ENCODE peak calls at places on chromosomes 12 and 14, in five cellular contexts. P is right lobe of liver, X is HepG2, R is K562, U is IMR-90. V is an unnamed sample.

GRCh38 chr12:45273717-45274271 is 57.9 kb downstream of the ANO6 start:
- DNase-seq in U (peak), X (peak), R (peak), P (no peak), V (no peak)

GRCh38 chr14:93014038-93015023 is 91.4 kb downstream of the CHGA start:
- DNase-seq in U (no peak), X (no peak), P (no peak), R (no peak), V (no peak)

GRCh38 chr12:4974217-4974616 is 64.5 kb downstream of the KCNA1 start:
- DNase-seq in X (no peak), P (no peak), R (no peak), U (no peak), V (no peak)

GRCh38 chr12:26402648-26403047 is 207.3 kb downstream of the SSPN start:
- DNase-seq in U (no peak), P (no peak), R (no peak), X (peak), V (peak)

GRCh38 chr14:102390064-102390463 is 27.3 kb downstream of the TECPR2 start:
- DNase-seq in R (no peak), U (peak), P (no peak), X (peak), V (no peak)

GRCh38 chr12:53949631-53950440 is 4.9 kb upstream of the HOXC12 start:
- DNase-seq in X (peak), P (no peak), R (peak), U (no peak), V (no peak)

GRCh38 chr14:55705651-55706340 is 125.8 kb downstream of the KTN1 start:
- DNase-seq in X (peak), P (no peak), U (no peak), R (no peak), V (peak)

GRCh38 chr12:108750471-108751402 is 19.4 kb upstream of the CORO1C start:
- DNase-seq in U (no peak), P (no peak), X (no peak), R (no peak), V (no peak)

GRCh38 chr12:104285740-104286537 is 17.6 kb upstream of the EID3 start:
- DNase-seq in U (peak), P (no peak), X (no peak), R (no peak), V (no peak)

GRCh38 chr12:66603981-66604380 is 74.9 kb downstream of the GRIP1 start:
- DNase-seq in P (no peak), U (no peak), R (no peak), X (no peak), V (no peak)

GRCh38 chr12:121812921-121813896 is 9.4 kb downstream of the SETD1B start:
- DNase-seq in U (no peak), R (peak), X (no peak), P (peak), V (peak)

GRCh38 chr12:107775093-107775721 is 703 bp downstream of the ASCL4 start:
- DNase-seq in R (no peak), U (no peak), P (no peak), X (no peak), V (no peak)

GRCh38 chr12:71155228-71155627 is 2.6 kb downstream of the TSPAN8 start:
- DNase-seq in R (no peak), P (no peak), X (peak), U (no peak), V (no peak)

GRCh38 chr14:38731962-38732361 is 371.1 kb downstream of the SEC23A start:
- DNase-seq in R (no peak), X (no peak), U (no peak), P (no peak), V (no peak)

GRCh38 chr14:45249847-45250575 is 3.0 kb downstream of the MIS18BP1 start:
- DNase-seq in P (no peak), R (no peak), U (peak), X (peak), V (peak)

GRCh38 chr12:103742349-103742784 is 98.7 kb downstream of the NT5DC3 start:
- DNase-seq in R (no peak), P (no peak), X (no peak), U (no peak), V (peak)

GRCh38 chr14:69460093-69460701 is 24.3 kb upstream of the PLEKHD1 start:
- DNase-seq in P (peak), U (peak), X (peak), R (peak), V (peak)

GRCh38 chr12:81598205-81598604 is 160.9 kb downstream of the PPFIA2 start:
- DNase-seq in R (no peak), U (no peak), X (no peak), P (no peak), V (no peak)

GRCh38 chr14:85948163-85948562 is 418.2 kb downstream of the FLRT2 start:
- DNase-seq in P (no peak), U (no peak), R (no peak), X (no peak), V (no peak)

GRCh38 chr12:127810026-127810425 is 456.9 kb upstream of the TMEM132C start:
- DNase-seq in U (no peak), R (no peak), X (no peak), P (no peak), V (no peak)

GRCh38 chr12:52180971-52181628 is 10.7 kb downstream of the KRT80 start:
- DNase-seq in U (peak), R (no peak), P (no peak), X (no peak), V (no peak)

GRCh38 chr14:61749867-61750266 is 12.4 kb upstream of the SNAPC1 start:
- DNase-seq in P (no peak), R (peak), U (no peak), X (peak), V (no peak)

GRCh38 chr12:68804654-68805591 is 3.1 kb upstream of the MDM2 start:
- DNase-seq in R (peak), X (peak), P (peak), U (no peak), V (peak)

GRCh38 chr14:33184587-33184986 is 245.9 kb downstream of the NPAS3 start:
- DNase-seq in P (no peak), U (no peak), X (no peak), R (no peak), V (no peak)

GRCh38 chr14:103023881-103024473 is 33.4 kb downstream of the CDC42BPB start:
- DNase-seq in P (no peak), U (peak), R (no peak), X (no peak), V (no peak)

GRCh38 chr14:72616811-72617210 is 277.1 kb downstream of the DPF3 start:
- DNase-seq in X (no peak), P (no peak), R (no peak), U (no peak), V (no peak)

GRCh38 chr14:102493585-102493984 is 16.0 kb downstream of the ANKRD9 start:
- DNase-seq in P (no peak), R (no peak), X (no peak), U (no peak), V (no peak)

GRCh38 chr12:57617942-57618341 is 6.7 kb downstream of the ARHGEF25 start:
- DNase-seq in R (no peak), X (no peak), U (no peak), P (no peak), V (no peak)

GRCh38 chr12:116333402-116333801 is 55.9 kb upstream of the MED13L start:
- DNase-seq in U (no peak), R (no peak), P (no peak), X (no peak), V (no peak)

GRCh38 chr14:26276757-26277156 is 321.1 kb downstream of the NOVA1 start:
- DNase-seq in U (no peak), R (no peak), X (no peak), P (no peak), V (no peak)

GRCh38 chr12:45231515-45232145 is 15.7 kb downstream of the ANO6 start:
- DNase-seq in U (peak), X (peak), R (no peak), P (no peak), V (no peak)

GRCh38 chr12:131221061-131221945 is 267.6 kb downstream of the ADGRD1 start:
- DNase-seq in U (no peak), X (no peak), P (no peak), R (no peak), V (no peak)

GRCh38 chr12:104416637-104417036 is 40.1 kb upstream of the CHST11 start:
- DNase-seq in R (no peak), X (no peak), U (no peak), P (no peak), V (no peak)

GRCh38 chr14:99148861-99149610 is 123.0 kb downstream of the BCL11B start:
- DNase-seq in R (no peak), P (no peak), X (no peak), U (no peak), V (no peak)

GRCh38 chr14:36976571-36977023 is 195.8 kb downstream of the SLC25A21 start:
- DNase-seq in P (no peak), X (peak), U (peak), R (peak), V (no peak)

GRCh38 chr14:63046339-63047268 is 1.3 kb upstream of the KCNH5 start:
- DNase-seq in U (no peak), R (no peak), P (no peak), X (peak), V (no peak)

DNA sequence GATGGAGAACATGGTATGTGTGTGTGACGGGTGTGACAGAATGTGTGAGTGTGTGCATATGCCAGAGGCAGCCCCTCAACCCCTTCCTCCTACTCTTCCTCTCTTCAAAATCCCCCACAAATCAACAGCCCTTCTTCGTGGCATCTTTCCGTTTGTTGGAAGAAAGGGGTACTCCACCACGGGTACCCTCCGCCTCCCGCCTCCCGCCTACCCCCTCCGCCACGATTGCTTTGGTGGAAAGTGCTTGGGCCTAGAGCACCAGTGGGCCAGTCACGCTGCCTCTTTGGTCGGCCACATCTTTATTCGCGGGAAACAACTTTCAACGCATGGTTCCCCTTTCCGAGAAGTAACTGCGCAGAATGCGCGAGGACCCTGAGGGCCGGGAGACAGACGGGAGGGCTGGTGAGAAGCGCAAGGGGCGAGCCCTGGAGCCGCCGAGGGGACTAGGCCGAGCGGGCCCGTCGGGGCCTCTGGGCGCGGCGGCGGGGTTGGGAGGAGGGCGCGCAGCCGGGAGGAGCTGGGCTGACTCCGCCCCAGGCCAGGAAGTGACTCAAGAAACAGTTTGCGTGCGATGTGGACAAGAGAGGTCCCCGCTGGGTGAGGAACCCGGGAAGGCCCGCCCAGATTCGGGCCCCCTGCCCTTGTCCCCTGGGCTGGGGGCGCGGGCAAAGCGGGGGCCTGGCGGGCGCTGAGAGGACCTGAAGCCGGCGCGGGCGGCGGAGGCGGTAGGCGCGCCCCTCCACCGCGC is at the start of the genes CBLN3 and KHNYN:
- DNase-seq in R (peak), X (peak), U (peak), P (peak), V (peak)
- TF ChIP-seq POLR2A in R (peak), X (no peak), U (peak), P (peak), V (peak)

DNA sequence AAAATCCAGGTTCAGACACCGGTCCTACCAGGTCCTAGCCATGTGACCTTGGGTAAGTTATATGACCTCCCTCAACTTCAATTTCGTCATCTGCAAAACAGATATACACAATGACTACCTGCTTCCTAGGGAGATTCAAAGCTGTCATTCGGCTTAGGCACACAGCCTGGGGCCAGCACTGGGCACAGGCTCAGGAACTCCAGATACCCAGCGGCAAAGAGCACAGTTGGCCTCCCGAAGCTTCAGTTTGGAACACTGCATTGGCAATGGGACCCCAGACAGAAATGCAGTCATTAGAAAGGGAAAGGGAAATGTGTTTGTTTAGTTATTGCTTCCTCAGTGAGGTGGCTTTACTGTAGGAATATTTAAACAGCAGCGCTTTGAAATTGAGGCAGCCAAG is 11.4 kb downstream of the PLEKHG6 start:
- DNase-seq in X (peak), R (no peak), P (peak), U (no peak), V (no peak)
- H3K27ac ChIP-seq in X (peak), R (no peak), P (peak), U (no peak), V (peak)

GRCh38 chr14:24188251-24189058 is at the start of gene IPO4:
- DNase-seq in P (peak), X (peak), R (peak), U (peak), V (peak)

GRCh38 chr14:24187538-24187915 is 1.1 kb downstream of the IPO4 start:
- DNase-seq in X (no peak), U (no peak), R (no peak), P (no peak), V (no peak)

GRCh38 chr14:24189460-24189859 is 844 bp upstream of the IPO4 start:
- DNase-seq in R (no peak), P (no peak), X (no peak), U (no peak), V (no peak)

GRCh38 chr14:24190416-24190815 is 1.8 kb upstream of the IPO4 start:
- DNase-seq in X (no peak), R (no peak), P (no peak), U (no peak), V (no peak)

DNA sequence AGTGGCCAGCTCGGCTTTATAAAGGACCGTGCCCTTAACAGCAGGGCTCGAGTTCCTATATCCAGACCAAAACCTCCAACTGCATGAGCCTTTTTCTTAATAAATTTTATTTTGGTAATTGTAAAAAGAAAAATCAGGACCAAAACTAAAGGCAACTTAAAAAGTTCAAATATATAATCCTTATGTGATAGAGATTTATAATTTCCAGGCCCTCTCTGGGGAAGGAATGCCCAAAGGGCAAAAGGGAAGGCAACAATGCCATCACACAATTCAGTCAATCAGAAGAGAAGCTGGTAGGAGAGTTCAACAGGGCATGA is 401 bp upstream of the IPO4 start:
- DNase-seq in U (no peak), X (no peak), P (no peak), R (no peak), V (no peak)
- H3K4me3 ChIP-seq in U (no peak), X (peak), P (peak), R (peak), V (no peak)

GRCh38 chr12:27780612-27781408 is 774 bp upstream of the MANSC4 start:
- DNase-seq in X (peak), P (no peak), R (peak), U (peak), V (peak)

GRCh38 chr12:27781680-27782079 is 1.6 kb upstream of the MANSC4 start:
- DNase-seq in P (no peak), R (no peak), X (no peak), U (peak), V (no peak)

GRCh38 chr12:27778206-27778605 is 1.8 kb upstream of the KLHL42 start:
- DNase-seq in R (no peak), X (no peak), U (no peak), P (no peak), V (no peak)

GRCh38 chr12:27779416-27779815 is 617 bp upstream of the KLHL42 start:
- DNase-seq in X (peak), R (no peak), P (no peak), U (no peak), V (peak)

GRCh38 chr12:27779837-27780611 is at the start of the genes KLHL42 and MANSC4:
- DNase-seq in P (peak), X (peak), U (peak), R (peak), V (peak)
- TF ChIP-seq POLR2A in P (peak), X (no peak), U (no peak), R (peak), V (peak)

GRCh38 chr12:59076611-59077010 is 156.3 kb upstream of the LRIG3 start:
- DNase-seq in X (no peak), P (no peak), U (no peak), R (no peak), V (no peak)
- H3K27ac ChIP-seq in X (no peak), P (no peak), U (no peak), R (no peak), V (no peak)

GRCh38 chr12:22252057-22252456 is 82.5 kb downstream of the ST8SIA1 start:
- DNase-seq in R (no peak), X (no peak), U (no peak), P (no peak), V (no peak)

GRCh38 chr12:22256634-22257033 is 77.9 kb downstream of the ST8SIA1 start:
- DNase-seq in R (no peak), X (no peak), P (no peak), U (no peak), V (no peak)

GRCh38 chr12:22255097-22255496 is 79.4 kb downstream of the ST8SIA1 start:
- DNase-seq in X (no peak), R (no peak), P (no peak), U (peak), V (no peak)

GRCh38 chr12:22256076-22256475 is 78.4 kb downstream of the ST8SIA1 start:
- DNase-seq in U (peak), R (no peak), X (no peak), P (no peak), V (no peak)

DNA sequence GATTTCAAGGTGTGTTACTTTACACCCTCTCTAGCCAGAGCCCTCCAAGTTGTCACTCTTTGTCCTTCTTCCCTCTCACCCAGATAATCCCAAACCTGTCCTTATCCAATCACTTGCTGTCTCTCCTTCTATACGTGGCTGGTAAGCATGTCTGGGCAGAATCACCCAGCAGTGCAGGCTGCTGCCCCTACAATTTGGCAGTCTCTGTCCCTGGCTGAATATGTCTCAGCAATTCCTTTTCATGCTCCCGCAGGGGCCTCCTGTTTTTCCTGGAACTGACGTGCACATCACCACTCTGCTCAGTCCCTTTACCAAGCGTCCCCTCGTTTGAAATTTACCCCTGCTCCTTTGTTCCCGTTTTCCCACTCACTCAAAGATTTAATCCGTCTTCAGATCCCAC is 80.1 kb downstream of the ST8SIA1 start:
- DNase-seq in R (no peak), U (no peak), X (no peak), P (no peak), V (no peak)
- H3K4me3 ChIP-seq in R (no peak), U (no peak), X (no peak), P (no peak), V (no peak)

GRCh38 chr14:34837801-34838322 is 37.3 kb downstream of the BAZ1A start:
- DNase-seq in P (no peak), R (no peak), U (no peak), X (peak), V (no peak)

GRCh38 chr14:34845869-34846268 is 29.3 kb downstream of the BAZ1A start:
- DNase-seq in U (no peak), P (no peak), R (no peak), X (no peak), V (no peak)

DNA sequence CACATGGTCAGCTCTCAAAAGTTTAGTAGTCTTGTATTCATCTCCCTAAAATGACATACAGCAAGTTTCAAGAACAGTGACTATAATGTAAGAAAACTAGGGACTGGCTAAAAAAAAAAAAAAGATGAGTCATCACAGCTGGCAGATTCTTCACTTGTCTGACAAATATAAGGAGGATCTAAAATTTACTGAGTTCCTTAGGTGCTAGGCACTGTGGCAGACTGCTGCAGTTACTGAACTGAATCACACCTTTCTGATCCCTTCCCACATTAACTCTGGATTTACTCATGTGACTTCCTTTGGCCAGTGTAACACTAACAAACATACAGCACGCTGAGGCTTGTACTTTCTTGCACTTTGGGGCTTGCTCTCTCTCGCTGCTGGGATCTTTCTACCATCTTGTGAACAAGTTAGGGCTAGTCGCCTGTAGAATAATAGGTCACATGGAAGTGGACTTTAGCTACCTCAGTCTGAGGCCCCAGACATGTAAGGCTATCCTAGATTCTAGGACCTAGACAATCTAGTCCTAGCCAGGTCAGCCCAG is 32.1 kb downstream of the BAZ1A start:
- DNase-seq in U (peak), P (no peak), X (peak), R (peak), V (no peak)
- TF ChIP-seq POLR2A in U (no peak), P (no peak), X (no peak), R (no peak), V (no peak)

DNA sequence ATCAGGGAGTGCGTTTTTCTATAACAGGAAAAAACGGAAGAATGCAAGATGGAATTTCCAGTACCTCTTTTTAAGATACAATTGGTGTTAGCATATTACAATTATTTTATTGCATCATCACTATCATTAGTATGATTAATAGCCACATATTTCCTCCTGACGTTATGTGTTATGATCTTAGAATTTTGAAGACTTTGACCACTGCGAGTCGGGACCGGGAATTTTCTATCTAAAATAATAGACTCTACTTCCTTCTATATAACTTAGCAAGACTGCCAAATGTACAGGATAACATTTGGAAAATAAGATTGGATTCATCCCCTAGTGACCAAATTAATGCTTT is 717 bp upstream of the SAV1 start:
- DNase-seq in X (no peak), R (no peak), U (no peak), P (no peak), V (no peak)
- H3K27ac ChIP-seq in X (no peak), R (peak), U (no peak), P (peak), V (peak)

GRCh38 chr12:101946233-101946611 is 68.8 kb downstream of the DRAM1 start:
- DNase-seq in P (no peak), U (no peak), X (no peak), R (no peak), V (no peak)
- H3K4me3 ChIP-seq in P (no peak), U (no peak), X (no peak), R (no peak), V (no peak)

V was measured in body of pancreas.